ENCODE peak calls at places on chromosomes 1 and 21, in eight cellular contexts. X is colonic mucosa, R is NCI-H1105 treated with DMSO at 0.1 percent for 48 hours, D is T1000, O is GM06990, U is epithelial cell of prostate, Y is posterior cingulate gyrus, E is NCI-H774. C is an unnamed sample.

GRCh38 chr1:174247472-174247871 is 88.2 kb downstream of the RABGAP1L start:
- DNase-seq in Y (no peak), E (no peak), R (no peak), X (no peak), O (no peak), D (no peak), U (no peak), C (no peak)

GRCh38 chr1:6673816-6674398 is 27.7 kb downstream of the DNAJC11 start:
- DNase-seq in D (no peak), R (no peak), U (no peak), Y (no peak), X (no peak), O (no peak), E (no peak), C (no peak)

GRCh38 chr1:31507676-31508530 is 68.4 kb upstream of the TINAGL1 start:
- DNase-seq in O (no peak), Y (no peak), R (no peak), D (no peak), E (no peak), U (no peak), X (no peak), C (no peak)

GRCh38 chr1:200172311-200172710 is 144.8 kb downstream of the NR5A2 start:
- DNase-seq in O (no peak), U (no peak), E (no peak), Y (no peak), D (no peak), R (no peak), X (no peak), C (no peak)

GRCh38 chr21:43333301-43334062 is 93.4 kb downstream of the SIK1 start:
- DNase-seq in D (peak), Y (peak), X (no peak), O (no peak), E (no peak), R (no peak), U (peak), C (no peak)

GRCh38 chr1:214617246-214617645 is 14.3 kb downstream of the CENPF start:
- DNase-seq in Y (no peak), D (no peak), U (no peak), X (no peak), E (no peak), O (no peak), R (no peak), C (no peak)

GRCh38 chr1:175129997-175130648 is 62.5 kb downstream of the KIAA0040 start:
- DNase-seq in R (no peak), U (no peak), D (no peak), X (no peak), Y (no peak), E (no peak), O (no peak), C (no peak)

GRCh38 chr21:17472592-17473271 is 40.1 kb upstream of the CXADR start:
- DNase-seq in U (no peak), D (no peak), O (no peak), Y (no peak), X (peak), E (no peak), R (no peak), C (no peak)

GRCh38 chr1:150550222-150551048 is 1.2 kb downstream of the ADAMTSL4 start:
- DNase-seq in E (no peak), U (no peak), D (no peak), O (no peak), Y (no peak), R (no peak), X (no peak), C (no peak)

C was measured in GM20000.